ENCODE peak calls at places on chromosomes 2 and 18, in four cellular contexts. X, O, E and S are unnamed samples.

GRCh38 chr2:43942001-43942400 is 53.8 kb downstream of the LRPPRC start:
- DNase-seq in O (no peak), X (no peak), E (no peak), S (no peak)

GRCh38 chr2:202148515-202149154 is 75.6 kb downstream of the KIAA2012 start:
- DNase-seq in O (no peak), X (no peak), E (no peak), S (no peak)

GRCh38 chr2:27264753-27265535 is 2.1 kb upstream of the SLC30A3 start:
- DNase-seq in X (no peak), O (peak), E (peak), S (peak)

GRCh38 chr2:36478332-36478738 is 119.6 kb downstream of the FEZ2 start:
- DNase-seq in E (no peak), O (no peak), X (no peak), S (no peak)

GRCh38 chr2:220556658-220557057 is 929.2 kb downstream of the SLC4A3 start:
- DNase-seq in X (no peak), E (no peak), O (no peak), S (no peak)

GRCh38 chr2:220674033-220674432 is 898.1 kb downstream of the EPHA4 start:
- DNase-seq in X (no peak), O (no peak), E (no peak), S (no peak)

GRCh38 chr2:236040600-236041328 is 127.4 kb downstream of the GBX2 start:
- DNase-seq in O (no peak), E (no peak), X (no peak), S (no peak)

GRCh38 chr18:3454365-3455089 is 4.6 kb downstream of the TGIF1 start:
- DNase-seq in E (peak), O (peak), X (no peak), S (no peak)

GRCh38 chr2:236579746-236580315 is 10.2 kb downstream of the ACKR3 start:
- DNase-seq in E (no peak), X (no peak), O (no peak), S (no peak)

GRCh38 chr2:27441226-27441926 is 805 bp upstream of the KRTCAP3 start:
- DNase-seq in X (no peak), O (no peak), E (no peak), S (no peak)

GRCh38 chr2:30789670-30790210 is 17.5 kb downstream of the CAPN13 start:
- DNase-seq in X (no peak), O (no peak), E (no peak), S (no peak)

GRCh38 chr2:179377296-179377695 is 112.7 kb upstream of the SESTD1 start:
- DNase-seq in X (no peak), O (no peak), E (no peak), S (no peak)